ENCODE peak calls at places on chromosome 4, in four cellular contexts. W, I, V and Z are unnamed samples.

GRCh38 chr4:123278755-123279154 is 117.8 kb upstream of the SPRY1 start:
- DNase-seq in W (no peak), I (no peak), V (no peak), Z (no peak)

GRCh38 chr4:118398226-118399090 is 45.7 kb upstream of the PRSS12 start:
- DNase-seq in W (peak), I (no peak), V (no peak), Z (no peak)

GRCh38 chr4:5024673-5025072 is 5.4 kb upstream of the CYTL1 start:
- DNase-seq in W (no peak), I (no peak), V (no peak), Z (no peak)

GRCh38 chr4:152605641-152606304 is 69.9 kb upstream of the FBXW7 start:
- DNase-seq in W (no peak), I (no peak), V (no peak), Z (no peak)

GRCh38 chr4:1628892-1629703 is 55.0 kb downstream of the FAM53A start:
- DNase-seq in W (peak), I (no peak), V (peak), Z (peak)

GRCh38 chr4:177190995-177191568 is 118.6 kb upstream of the NEIL3 start:
- DNase-seq in W (no peak), I (no peak), V (no peak), Z (no peak)

GRCh38 chr4:2812600-2812932 is 19.7 kb downstream of the SH3BP2 start:
- DNase-seq in W (no peak), I (no peak), V (no peak), Z (peak)

GRCh38 chr4:180942367-180942916 is 1300.8 kb upstream of the TENM3 start:
- DNase-seq in W (no peak), I (no peak), V (no peak), Z (no peak)

GRCh38 chr4:155494037-155494718 is 117.4 kb upstream of the MAP9 start:
- DNase-seq in W (no peak), I (no peak), V (no peak), Z (no peak)

GRCh38 chr4:121594796-121595526 is 101.8 kb downstream of the ANXA5 start:
- DNase-seq in W (no peak), I (no peak), V (no peak), Z (no peak)